ENCODE peak calls at places on chromosomes 2 and 18, in six cellular contexts. One of them, this sample, is unnamed.

GRCh38 chr18:7980661-7981060 is 413.5 kb downstream of the PTPRM start:
- DNase-seq in sigmoid colon: no peak
- DNase-seq in right lobe of liver: no peak
- DNase-seq in HCT116: no peak
- DNase-seq in body of pancreas: no peak
- DNase-seq in stomach: no peak
- DNase-seq in this sample: no peak

GRCh38 chr2:173016451-173016850 is 59.2 kb upstream of the MAP3K20 start:
- DNase-seq in sigmoid colon: no peak
- DNase-seq in right lobe of liver: no peak
- DNase-seq in HCT116: no peak
- DNase-seq in body of pancreas: no peak
- DNase-seq in stomach: no peak
- DNase-seq in this sample: no peak

GRCh38 chr18:13800505-13801259 is 23.3 kb upstream of the MC5R start:
- DNase-seq in sigmoid colon: peak; percentile 71
- DNase-seq in right lobe of liver: peak; percentile 82
- DNase-seq in HCT116: peak; percentile 55
- DNase-seq in body of pancreas: peak; percentile 64
- DNase-seq in stomach: peak; percentile 80
- DNase-seq in this sample: no peak

GRCh38 chr2:124024491-124025348 is at the start of gene CNTNAP5:
- DNase-seq in sigmoid colon: no peak
- DNase-seq in right lobe of liver: peak; percentile 63
- DNase-seq in HCT116: no peak
- DNase-seq in body of pancreas: peak; percentile 64
- DNase-seq in stomach: peak; percentile 46
- DNase-seq in this sample: no peak

GRCh38 chr2:30078521-30078920 is 68.3 kb upstream of the YPEL5 start:
- DNase-seq in sigmoid colon: no peak
- DNase-seq in right lobe of liver: no peak
- DNase-seq in HCT116: no peak
- DNase-seq in body of pancreas: no peak
- DNase-seq in stomach: no peak
- DNase-seq in this sample: peak; percentile 50

GRCh38 chr2:96207778-96208143 is 866 bp downstream of the STARD7 start:
- DNase-seq in sigmoid colon: no peak
- DNase-seq in right lobe of liver: no peak
- DNase-seq in HCT116: no peak
- DNase-seq in body of pancreas: no peak
- DNase-seq in stomach: no peak
- DNase-seq in this sample: no peak

GRCh38 chr2:31402388-31402787 is 12.2 kb downstream of the XDH start:
- DNase-seq in sigmoid colon: no peak
- DNase-seq in right lobe of liver: no peak
- DNase-seq in HCT116: no peak
- DNase-seq in body of pancreas: no peak
- DNase-seq in stomach: no peak
- DNase-seq in this sample: peak; percentile 53

GRCh38 chr2:62672601-62673000 is 32.9 kb upstream of the EHBP1 start:
- DNase-seq in sigmoid colon: no peak
- DNase-seq in right lobe of liver: no peak
- DNase-seq in HCT116: no peak
- DNase-seq in body of pancreas: no peak
- DNase-seq in stomach: no peak
- DNase-seq in this sample: peak; percentile 47

GRCh38 chr18:79472946-79473345 is 77.2 kb downstream of the NFATC1 start:
- DNase-seq in sigmoid colon: no peak
- DNase-seq in right lobe of liver: no peak
- DNase-seq in HCT116: no peak
- DNase-seq in body of pancreas: no peak
- DNase-seq in stomach: no peak
- DNase-seq in this sample: no peak

GRCh38 chr2:216215991-216216390 is 106.8 kb downstream of the XRCC5 start:
- DNase-seq in sigmoid colon: no peak
- DNase-seq in right lobe of liver: no peak
- DNase-seq in HCT116: no peak
- DNase-seq in body of pancreas: no peak
- DNase-seq in stomach: no peak
- DNase-seq in this sample: no peak

GRCh38 chr2:17303496-17303895 is 214.7 kb downstream of the RAD51AP2 start:
- DNase-seq in sigmoid colon: no peak
- DNase-seq in right lobe of liver: no peak
- DNase-seq in HCT116: no peak
- DNase-seq in body of pancreas: no peak
- DNase-seq in stomach: no peak
- DNase-seq in this sample: peak; percentile 42

GRCh38 chr18:54859667-54860421 is 31.6 kb downstream of the RAB27B start:
- DNase-seq in sigmoid colon: no peak
- DNase-seq in right lobe of liver: no peak
- DNase-seq in HCT116: no peak
- DNase-seq in body of pancreas: no peak
- DNase-seq in stomach: no peak
- DNase-seq in this sample: no peak
- H3K27ac ChIP-seq in sigmoid colon: no peak overlapping the region
- H3K27ac ChIP-seq in right lobe of liver: no peak overlapping the region
- H3K27ac ChIP-seq in HCT116: no peak overlapping the region
- H3K27ac ChIP-seq in body of pancreas: no peak overlapping the region
- H3K27ac ChIP-seq in stomach: no peak overlapping the region
- H3K27ac ChIP-seq in this sample: no peak overlapping the region

GRCh38 chr2:68319397-68320117 is at the start of gene CNRIP1:
- DNase-seq in sigmoid colon: peak; percentile 91
- DNase-seq in right lobe of liver: peak; percentile 71
- DNase-seq in HCT116: no peak
- DNase-seq in body of pancreas: peak; percentile 15
- DNase-seq in stomach: peak; percentile 27
- DNase-seq in this sample: peak; percentile 92
- TF ChIP-seq POLR2A in sigmoid colon: peak; percentile 43
- TF ChIP-seq POLR2A in right lobe of liver: peak; percentile 38
- TF ChIP-seq POLR2A in HCT116: no peak
- TF ChIP-seq POLR2A in body of pancreas: peak; percentile 48
- TF ChIP-seq POLR2A in stomach: no peak
- TF ChIP-seq POLR2A in this sample: peak; percentile 54

GRCh38 chr2:234533631-234534030 is 36.8 kb upstream of the ARL4C start:
- DNase-seq in sigmoid colon: no peak
- DNase-seq in right lobe of liver: no peak
- DNase-seq in HCT116: no peak
- DNase-seq in body of pancreas: no peak
- DNase-seq in stomach: no peak
- DNase-seq in this sample: no peak

GRCh38 chr2:234534515-234534914 is 37.6 kb upstream of the ARL4C start:
- DNase-seq in sigmoid colon: no peak
- DNase-seq in right lobe of liver: no peak
- DNase-seq in HCT116: no peak
- DNase-seq in body of pancreas: no peak
- DNase-seq in stomach: no peak
- DNase-seq in this sample: no peak

GRCh38 chr2:234536218-234536989 is 39.5 kb upstream of the ARL4C start:
- DNase-seq in sigmoid colon: no peak
- DNase-seq in right lobe of liver: no peak
- DNase-seq in HCT116: no peak
- DNase-seq in body of pancreas: no peak
- DNase-seq in stomach: no peak
- DNase-seq in this sample: no peak

GRCh38 chr2:234537929-234538328 is 41.0 kb upstream of the ARL4C start:
- DNase-seq in sigmoid colon: no peak
- DNase-seq in right lobe of liver: no peak
- DNase-seq in HCT116: no peak
- DNase-seq in body of pancreas: no peak
- DNase-seq in stomach: no peak
- DNase-seq in this sample: no peak

GRCh38 chr2:234535359-234535758 is 38.5 kb upstream of the ARL4C start:
- DNase-seq in sigmoid colon: no peak
- DNase-seq in right lobe of liver: no peak
- DNase-seq in HCT116: no peak
- DNase-seq in body of pancreas: no peak
- DNase-seq in stomach: no peak
- DNase-seq in this sample: no peak
- H3K27ac ChIP-seq in sigmoid colon: no peak overlapping the region
- H3K27ac ChIP-seq in right lobe of liver: no peak overlapping the region
- H3K27ac ChIP-seq in HCT116: no peak overlapping the region
- H3K27ac ChIP-seq in body of pancreas: no peak overlapping the region
- H3K27ac ChIP-seq in stomach: no peak overlapping the region
- H3K27ac ChIP-seq in this sample: no peak overlapping the region

GRCh38 chr2:161316686-161317085 is 8.5 kb downstream of the PSMD14 start:
- DNase-seq in sigmoid colon: no peak
- DNase-seq in right lobe of liver: no peak
- DNase-seq in HCT116: no peak
- DNase-seq in body of pancreas: no peak
- DNase-seq in stomach: no peak
- DNase-seq in this sample: no peak

GRCh38 chr2:161315380-161315779 is 7.2 kb downstream of the PSMD14 start:
- DNase-seq in sigmoid colon: no peak
- DNase-seq in right lobe of liver: no peak
- DNase-seq in HCT116: no peak
- DNase-seq in body of pancreas: no peak
- DNase-seq in stomach: no peak
- DNase-seq in this sample: no peak

GRCh38 chr2:161308178-161308955 is at the start of gene PSMD14:
- DNase-seq in sigmoid colon: peak; percentile 95
- DNase-seq in right lobe of liver: peak; percentile 94
- DNase-seq in HCT116: peak; percentile 92
- DNase-seq in body of pancreas: peak; percentile 88
- DNase-seq in stomach: peak; percentile 91
- DNase-seq in this sample: peak; percentile 97

GRCh38 chr2:161307676-161308075 is 549 bp upstream of the PSMD14 start:
- DNase-seq in sigmoid colon: no peak
- DNase-seq in right lobe of liver: no peak
- DNase-seq in HCT116: no peak
- DNase-seq in body of pancreas: no peak
- DNase-seq in stomach: no peak
- DNase-seq in this sample: no peak

GRCh38 chr2:161312996-161313395 is 4.8 kb downstream of the PSMD14 start:
- DNase-seq in sigmoid colon: no peak
- DNase-seq in right lobe of liver: no peak
- DNase-seq in HCT116: no peak
- DNase-seq in body of pancreas: no peak
- DNase-seq in stomach: no peak
- DNase-seq in this sample: no peak
- TF ChIP-seq POLR2A in sigmoid colon: no peak
- TF ChIP-seq POLR2A in right lobe of liver: no peak
- TF ChIP-seq POLR2A in HCT116: no peak
- TF ChIP-seq POLR2A in body of pancreas: no peak
- TF ChIP-seq POLR2A in stomach: no peak
- TF ChIP-seq POLR2A in this sample: no peak

GRCh38 chr2:120820885-120821279 is 85.2 kb downstream of the GLI2 start:
- DNase-seq in sigmoid colon: no peak
- DNase-seq in right lobe of liver: no peak
- DNase-seq in HCT116: no peak
- DNase-seq in body of pancreas: no peak
- DNase-seq in stomach: no peak
- DNase-seq in this sample: no peak

GRCh38 chr2:120819720-120820210 is 84.1 kb downstream of the GLI2 start:
- DNase-seq in sigmoid colon: no peak
- DNase-seq in right lobe of liver: no peak
- DNase-seq in HCT116: no peak
- DNase-seq in body of pancreas: no peak
- DNase-seq in stomach: no peak
- DNase-seq in this sample: no peak

GRCh38 chr2:120818441-120818920 is 82.8 kb downstream of the GLI2 start:
- DNase-seq in sigmoid colon: peak; percentile 90
- DNase-seq in right lobe of liver: no peak
- DNase-seq in HCT116: no peak
- DNase-seq in body of pancreas: peak; percentile 40
- DNase-seq in stomach: no peak
- DNase-seq in this sample: no peak

GRCh38 chr2:120821446-120822160 is 85.9 kb downstream of the GLI2 start:
- DNase-seq in sigmoid colon: no peak
- DNase-seq in right lobe of liver: no peak
- DNase-seq in HCT116: no peak
- DNase-seq in body of pancreas: no peak
- DNase-seq in stomach: no peak
- DNase-seq in this sample: no peak

DNA sequence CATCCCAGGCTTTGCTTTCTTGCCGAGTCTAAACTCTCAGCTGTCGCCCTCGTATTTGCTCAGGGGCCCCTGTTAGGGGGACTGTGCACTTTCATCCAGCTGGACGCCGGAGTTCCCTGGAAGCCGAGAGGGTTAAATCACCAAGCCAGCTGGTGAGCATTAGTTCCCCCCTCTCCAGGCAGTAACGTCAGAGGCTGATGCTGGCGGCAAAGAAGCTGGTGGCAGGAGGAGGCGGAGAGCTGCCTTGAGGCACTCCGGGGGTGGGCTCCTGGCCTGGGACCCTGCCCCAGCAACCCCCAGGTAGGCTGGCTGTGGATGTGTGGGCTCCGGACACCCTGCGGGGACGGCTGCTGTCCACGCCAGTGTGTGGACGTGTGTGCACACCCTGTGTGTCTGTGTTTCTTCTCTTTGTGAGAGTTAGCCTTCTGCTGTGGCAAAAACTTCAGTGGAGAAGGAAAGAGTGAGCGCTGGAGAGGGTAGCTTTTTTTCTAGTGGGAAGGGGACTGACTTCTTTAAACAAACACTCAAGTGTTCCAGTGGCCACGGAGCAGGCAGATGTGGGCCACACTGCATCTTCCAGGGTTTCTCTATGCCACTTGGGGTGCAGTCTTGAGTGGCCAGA is 84.7 kb downstream of the GLI2 start:
- DNase-seq in sigmoid colon: peak; percentile 82
- DNase-seq in right lobe of liver: no peak
- DNase-seq in HCT116: no peak
- DNase-seq in body of pancreas: no peak
- DNase-seq in stomach: no peak
- DNase-seq in this sample: no peak
- H3K27ac ChIP-seq in sigmoid colon: peak overlapping the region; percentile 49
- H3K27ac ChIP-seq in right lobe of liver: no peak overlapping the region
- H3K27ac ChIP-seq in HCT116: no peak overlapping the region
- H3K27ac ChIP-seq in body of pancreas: no peak overlapping the region
- H3K27ac ChIP-seq in stomach: peak overlapping the region; percentile 10
- H3K27ac ChIP-seq in this sample: peak overlapping the region; percentile 50

DNA sequence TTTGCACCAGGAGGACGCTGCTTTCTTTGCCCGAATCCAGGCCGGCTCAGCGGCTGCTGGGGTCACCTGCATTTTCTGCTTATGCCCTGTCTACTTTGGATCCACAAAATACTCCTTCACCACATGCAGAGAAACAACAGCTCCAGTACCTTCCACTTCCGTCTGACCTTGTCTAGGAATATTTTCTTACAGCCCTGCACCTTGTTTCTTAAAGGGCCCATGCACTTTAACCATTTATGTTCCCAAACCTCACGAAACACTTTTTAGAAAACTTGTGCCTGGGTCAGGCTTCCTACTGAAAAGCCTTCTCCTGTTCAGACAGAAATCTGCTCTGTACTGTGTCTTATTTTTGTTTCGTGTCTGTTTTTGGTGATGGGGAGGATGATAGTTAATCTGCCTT is 129.4 kb upstream of the NCK2 start:
- DNase-seq in sigmoid colon: no peak
- DNase-seq in right lobe of liver: no peak
- DNase-seq in HCT116: no peak
- DNase-seq in body of pancreas: no peak
- DNase-seq in stomach: no peak
- DNase-seq in this sample: no peak
- TF ChIP-seq POLR2A in sigmoid colon: no peak
- TF ChIP-seq POLR2A in right lobe of liver: no peak
- TF ChIP-seq POLR2A in HCT116: no peak
- TF ChIP-seq POLR2A in body of pancreas: peak; percentile 28
- TF ChIP-seq POLR2A in stomach: no peak
- TF ChIP-seq POLR2A in this sample: no peak